ENCODE peak calls at places on chromosome 20, in five cellular contexts. One of them, this sample, is unnamed.

GRCh38 chr20:62888910-62889309 is 27.3 kb upstream of the TCFL5 start:
- DNase-seq in NCI-H460: no peak
- DNase-seq in lower lobe of right lung: no peak
- DNase-seq in A549: no peak
- DNase-seq in activated CD8-positive, alpha-beta memory T cell treated with anti-CD3 and anti-CD28 coated beads for 24 hours: no peak
- DNase-seq in this sample: no peak

GRCh38 chr20:37519508-37520416 is 1.3 kb upstream of the NNAT start:
- DNase-seq in NCI-H460: no peak
- DNase-seq in lower lobe of right lung: no peak
- DNase-seq in A549: no peak
- DNase-seq in activated CD8-positive, alpha-beta memory T cell treated with anti-CD3 and anti-CD28 coated beads for 24 hours: no peak
- DNase-seq in this sample: no peak

GRCh38 chr20:13220194-13220856 is 749 bp upstream of the ISM1 start:
- DNase-seq in NCI-H460: peak; percentile 8
- DNase-seq in lower lobe of right lung: peak; percentile 67
- DNase-seq in A549: peak; percentile 65
- DNase-seq in activated CD8-positive, alpha-beta memory T cell treated with anti-CD3 and anti-CD28 coated beads for 24 hours: peak; percentile 81
- DNase-seq in this sample: peak; percentile 15

GRCh38 chr20:5923493-5923892 is 26.8 kb downstream of the TRMT6 start:
- DNase-seq in NCI-H460: no peak
- DNase-seq in lower lobe of right lung: no peak
- DNase-seq in A549: no peak
- DNase-seq in activated CD8-positive, alpha-beta memory T cell treated with anti-CD3 and anti-CD28 coated beads for 24 hours: no peak
- DNase-seq in this sample: no peak

GRCh38 chr20:52103469-52103910 is 88.1 kb downstream of the ZFP64 start:
- DNase-seq in NCI-H460: peak; percentile 22
- DNase-seq in lower lobe of right lung: no peak
- DNase-seq in A549: no peak
- DNase-seq in activated CD8-positive, alpha-beta memory T cell treated with anti-CD3 and anti-CD28 coated beads for 24 hours: peak; percentile 58
- DNase-seq in this sample: no peak

GRCh38 chr20:5608104-5608447 is 142.1 kb upstream of the SHLD1 start:
- DNase-seq in NCI-H460: no peak
- DNase-seq in lower lobe of right lung: no peak
- DNase-seq in A549: no peak
- DNase-seq in activated CD8-positive, alpha-beta memory T cell treated with anti-CD3 and anti-CD28 coated beads for 24 hours: no peak
- DNase-seq in this sample: no peak

GRCh38 chr20:63325021-63325471 is 32.1 kb downstream of the COL20A1 start:
- DNase-seq in NCI-H460: no peak
- DNase-seq in lower lobe of right lung: no peak
- DNase-seq in A549: no peak
- DNase-seq in activated CD8-positive, alpha-beta memory T cell treated with anti-CD3 and anti-CD28 coated beads for 24 hours: no peak
- DNase-seq in this sample: no peak

GRCh38 chr20:52590100-52590499 is 382.1 kb upstream of the TSHZ2 start:
- DNase-seq in NCI-H460: no peak
- DNase-seq in lower lobe of right lung: no peak
- DNase-seq in A549: no peak
- DNase-seq in activated CD8-positive, alpha-beta memory T cell treated with anti-CD3 and anti-CD28 coated beads for 24 hours: no peak
- DNase-seq in this sample: no peak

GRCh38 chr20:33407251-33407650 is 5.9 kb upstream of the CDK5RAP1 start:
- DNase-seq in NCI-H460: no peak
- DNase-seq in lower lobe of right lung: no peak
- DNase-seq in A549: no peak
- DNase-seq in activated CD8-positive, alpha-beta memory T cell treated with anti-CD3 and anti-CD28 coated beads for 24 hours: no peak
- DNase-seq in this sample: no peak

This sample was measured in LoVo.